ENCODE peak calls at places on chromosomes 16 and 17, in four cellular contexts. One of them, this sample, is unnamed.

GRCh38 chr16:88407807-88408206 is 25.0 kb downstream of the ZNF469 start:
- DNase-seq in GM23338: no peak
- DNase-seq in PC-9: no peak
- DNase-seq in DND-41: no peak
- DNase-seq in this sample: no peak

GRCh38 chr17:39754958-39755549 is 17.3 kb downstream of the GRB7 start:
- DNase-seq in GM23338: peak
- DNase-seq in PC-9: no peak
- DNase-seq in DND-41: peak
- DNase-seq in this sample: no peak

GRCh38 chr17:67492824-67493490 is 115.9 kb downstream of the PITPNC1 start:
- DNase-seq in GM23338: no peak
- DNase-seq in PC-9: no peak
- DNase-seq in DND-41: no peak
- DNase-seq in this sample: no peak

GRCh38 chr17:66636111-66636510 is 198.8 kb upstream of the CACNG5 start:
- DNase-seq in GM23338: no peak
- DNase-seq in PC-9: peak
- DNase-seq in DND-41: no peak
- DNase-seq in this sample: no peak

GRCh38 chr16:14111713-14112538 is 40.8 kb downstream of the MRTFB start:
- DNase-seq in GM23338: no peak
- DNase-seq in PC-9: no peak
- DNase-seq in DND-41: peak
- DNase-seq in this sample: no peak

GRCh38 chr16:30000768-30001631 is 5.0 kb downstream of the INO80E start:
- DNase-seq in GM23338: peak
- DNase-seq in PC-9: no peak
- DNase-seq in DND-41: no peak
- DNase-seq in this sample: no peak

GRCh38 chr16:11410382-11411058 is 65.3 kb downstream of the RMI2 start:
- DNase-seq in GM23338: no peak
- DNase-seq in PC-9: no peak
- DNase-seq in DND-41: no peak
- DNase-seq in this sample: no peak

GRCh38 chr16:22386976-22387375 is 12.6 kb upstream of the CDR2 start:
- DNase-seq in GM23338: no peak
- DNase-seq in PC-9: peak
- DNase-seq in DND-41: no peak
- DNase-seq in this sample: no peak

GRCh38 chr17:3385869-3386816 is at the start of gene OR3A2:
- DNase-seq in GM23338: peak
- DNase-seq in PC-9: no peak
- DNase-seq in DND-41: no peak
- DNase-seq in this sample: no peak

GRCh38 chr17:32971171-32971570 is 20.5 kb upstream of the SPACA3 start:
- DNase-seq in GM23338: no peak
- DNase-seq in PC-9: no peak
- DNase-seq in DND-41: peak
- DNase-seq in this sample: peak

GRCh38 chr17:16381496-16381820 is 567 bp downstream of the UBB start:
- DNase-seq in GM23338: no peak
- DNase-seq in PC-9: no peak
- DNase-seq in DND-41: no peak
- DNase-seq in this sample: no peak

GRCh38 chr17:83160443-83161297 is 81.3 kb downstream of the METRNL start:
- DNase-seq in GM23338: no peak
- DNase-seq in PC-9: no peak
- DNase-seq in DND-41: no peak
- DNase-seq in this sample: no peak

GRCh38 chr17:82007495-82008257 is 15.0 kb downstream of the CENPX start:
- DNase-seq in GM23338: no peak
- DNase-seq in PC-9: no peak
- DNase-seq in DND-41: no peak
- DNase-seq in this sample: no peak

GRCh38 chr17:9512323-9513168 is 63.1 kb downstream of the STX8 start:
- DNase-seq in GM23338: no peak
- DNase-seq in PC-9: no peak
- DNase-seq in DND-41: no peak
- DNase-seq in this sample: peak

GRCh38 chr16:24520983-24521382 is 18.4 kb upstream of the RBBP6 start:
- DNase-seq in GM23338: no peak
- DNase-seq in PC-9: peak
- DNase-seq in DND-41: no peak
- DNase-seq in this sample: no peak

GRCh38 chr16:81448154-81449131 is 3.8 kb downstream of the CMIP start:
- DNase-seq in GM23338: peak
- DNase-seq in PC-9: no peak
- DNase-seq in DND-41: no peak
- DNase-seq in this sample: no peak

GRCh38 chr17:77214743-77215142 is 74.0 kb downstream of the SEC14L1 start:
- DNase-seq in GM23338: peak
- DNase-seq in PC-9: no peak
- DNase-seq in DND-41: peak
- DNase-seq in this sample: no peak

GRCh38 chr17:35448214-35448898 is at the start of gene SLFN13:
- DNase-seq in GM23338: peak
- DNase-seq in PC-9: peak
- DNase-seq in DND-41: peak
- DNase-seq in this sample: peak

GRCh38 chr17:35448899-35449227 is 297 bp upstream of the SLFN13 start:
- DNase-seq in GM23338: no peak
- DNase-seq in PC-9: no peak
- DNase-seq in DND-41: no peak
- DNase-seq in this sample: no peak

GRCh38 chr17:35447494-35447893 is 1.1 kb downstream of the SLFN13 start:
- DNase-seq in GM23338: no peak
- DNase-seq in PC-9: no peak
- DNase-seq in DND-41: no peak
- DNase-seq in this sample: no peak

DNA sequence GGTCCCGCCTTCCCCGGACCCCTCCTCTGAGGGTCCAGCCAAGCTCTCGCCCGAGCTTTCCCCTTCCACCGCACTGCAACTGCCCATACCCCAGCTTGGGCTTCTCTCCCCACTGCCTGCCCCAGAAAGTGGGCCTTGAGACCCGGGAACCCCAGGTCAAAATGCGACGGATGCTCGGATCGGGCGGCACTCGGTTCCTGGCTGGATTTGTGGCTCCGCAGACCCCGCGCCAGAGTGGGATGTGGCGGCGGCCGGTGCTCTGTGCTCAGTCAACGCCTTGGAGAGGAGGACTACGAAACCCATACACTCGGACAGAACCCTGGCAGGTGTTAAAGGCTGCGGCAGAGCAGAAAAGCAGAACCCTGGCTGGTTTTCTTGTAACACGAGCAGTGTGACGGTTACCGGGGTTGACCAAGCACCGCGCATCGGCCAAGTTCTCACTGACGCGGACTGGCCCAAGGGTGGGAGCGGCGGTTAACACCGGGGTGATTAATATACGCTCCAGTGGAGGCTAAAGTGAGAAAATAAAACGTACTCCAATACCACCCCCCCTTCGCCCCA is 885 bp upstream of the SLFN13 start:
- DNase-seq in GM23338: peak
- DNase-seq in PC-9: no peak
- DNase-seq in DND-41: no peak
- DNase-seq in this sample: no peak
- H2AFZ ChIP-seq in GM23338: peak
- H2AFZ ChIP-seq in PC-9: no peak
- H2AFZ ChIP-seq in DND-41: no peak
- H2AFZ ChIP-seq in this sample: no peak

GRCh38 chr16:52611817-52612673 is 65.1 kb upstream of the TOX3 start:
- DNase-seq in GM23338: no peak
- DNase-seq in PC-9: no peak
- DNase-seq in DND-41: no peak
- DNase-seq in this sample: no peak
- H2AFZ ChIP-seq in GM23338: peak
- H2AFZ ChIP-seq in PC-9: no peak
- H2AFZ ChIP-seq in DND-41: no peak
- H2AFZ ChIP-seq in this sample: no peak

GRCh38 chr17:216625-217024 is 35.2 kb upstream of the DOC2B start:
- DNase-seq in GM23338: no peak
- DNase-seq in PC-9: no peak
- DNase-seq in DND-41: no peak
- DNase-seq in this sample: no peak
- H2AFZ ChIP-seq in GM23338: peak
- H2AFZ ChIP-seq in PC-9: no peak
- H2AFZ ChIP-seq in DND-41: no peak
- H2AFZ ChIP-seq in this sample: no peak

GRCh38 chr16:48498761-48499600 is 111.0 kb downstream of the N4BP1 start:
- DNase-seq in GM23338: peak
- DNase-seq in PC-9: peak
- DNase-seq in DND-41: no peak
- DNase-seq in this sample: no peak
- H2AFZ ChIP-seq in GM23338: peak
- H2AFZ ChIP-seq in PC-9: no peak
- H2AFZ ChIP-seq in DND-41: no peak
- H2AFZ ChIP-seq in this sample: no peak

This sample was measured in keratinocyte.